ENCODE peak calls at places on chromosomes 4 and X, in five cellular contexts. K is HCT116, F is HAP-1, W is choroid plexus epithelial cell, J is tibial artery. T is an unnamed sample.

GRCh38 chrX:37423864-37424569 is 74.9 kb downstream of the PRRG1 start:
- DNase-seq in K (no peak), F (no peak), W (peak; percentile 50), J (no peak), T (no peak)

GRCh38 chrX:84907324-84907946 is 96.2 kb upstream of the APOOL start:
- DNase-seq in K (no peak), F (no peak), W (peak; percentile 34), J (no peak), T (no peak)

GRCh38 chr4:8820178-8821102 is 51.2 kb downstream of the HMX1 start:
- DNase-seq in K (no peak), F (no peak), W (no peak), J (no peak), T (no peak)

GRCh38 chr4:92091335-92091734 is 212.4 kb upstream of the GRID2 start:
- DNase-seq in K (no peak), F (peak; percentile 47), W (peak; percentile 1), J (no peak), T (peak; percentile 35)

GRCh38 chrX:109472939-109473713 is 8.8 kb downstream of the GUCY2F start:
- DNase-seq in K (peak; percentile 27), F (peak; percentile 82), W (peak; percentile 57), J (no peak), T (no peak)

GRCh38 chrX:2679534-2680485 is 11.3 kb upstream of the CD99 start:
- DNase-seq in K (no peak), F (no peak), W (peak; percentile 94), J (no peak), T (no peak)

GRCh38 chr4:7191546-7192251 is 639 bp upstream of the SORCS2 start:
- DNase-seq in K (no peak), F (no peak), W (no peak), J (peak; percentile 15), T (no peak)

GRCh38 chr4:152690706-152691651 is 11.2 kb upstream of the TMEM154 start:
- DNase-seq in K (no peak), F (no peak), W (peak; percentile 33), J (no peak), T (no peak)

GRCh38 chr4:140622333-140622958 is 53.7 kb upstream of the UCP1 start:
- DNase-seq in K (no peak), F (no peak), W (no peak), J (no peak), T (no peak)

GRCh38 chr4:155629831-155630425 is 36.7 kb upstream of the GUCY1A1 start:
- DNase-seq in K (no peak), F (no peak), W (peak; percentile 35), J (no peak), T (no peak)

GRCh38 chr4:29653221-29653620 is 1066.9 kb upstream of the PCDH7 start:
- DNase-seq in K (no peak), F (no peak), W (no peak), J (no peak), T (no peak)

GRCh38 chrX:57821703-57822375 is 88.4 kb downstream of the ZXDA start:
- DNase-seq in K (peak; percentile 48), F (peak; percentile 59), W (peak; percentile 71), J (no peak), T (peak; percentile 1)

GRCh38 chr4:174907508-174907907 is 10.7 kb upstream of the ADAM29 start:
- DNase-seq in K (no peak), F (no peak), W (no peak), J (no peak), T (no peak)

GRCh38 chr4:77493829-77494551 is 111.6 kb upstream of the CXCL13 start:
- DNase-seq in K (no peak), F (no peak), W (no peak), J (no peak), T (no peak)

GRCh38 chr4:70945046-70945445 is 42.9 kb downstream of the MOB1B start:
- DNase-seq in K (no peak), F (no peak), W (peak; percentile 29), J (no peak), T (no peak)

GRCh38 chr4:140935259-140935658 is 179.1 kb upstream of the TBC1D9 start:
- DNase-seq in K (no peak), F (no peak), W (no peak), J (peak; percentile 43), T (no peak)

GRCh38 chrX:154368630-154369452 is 5.6 kb downstream of the FLNA start:
- DNase-seq in K (peak; percentile 62), F (peak; percentile 78), W (peak; percentile 95), J (peak; percentile 81), T (no peak)

GRCh38 chr4:112889619-112890294 is 159.7 kb upstream of the ANK2 start:
- DNase-seq in K (no peak), F (peak; percentile 12), W (peak; percentile 61), J (no peak), T (no peak)

GRCh38 chr4:135240796-135241195 is 1039.2 kb upstream of the PABPC4L start:
- DNase-seq in K (no peak), F (no peak), W (peak; percentile 71), J (no peak), T (no peak)

GRCh38 chrX:72060196-72060974 is 71.3 kb downstream of the RTL5 start:
- DNase-seq in K (no peak), F (peak; percentile 61), W (peak; percentile 29), J (peak; percentile 42), T (no peak)

GRCh38 chr4:3062466-3062865 is 11.9 kb downstream of the HTT-AS start:
- DNase-seq in K (no peak), F (no peak), W (peak; percentile 90), J (no peak), T (no peak)

GRCh38 chr4:20251796-20252655 is at the start of gene SLIT2:
- DNase-seq in K (peak; percentile 24), F (peak; percentile 89), W (peak; percentile 84), J (peak; percentile 83), T (no peak)

GRCh38 chr4:119728692-119729593 is 100.3 kb upstream of the PDE5A start:
- DNase-seq in K (no peak), F (no peak), W (peak; percentile 59), J (no peak), T (no peak)

GRCh38 chrX:21412883-21413282 is 38.7 kb downstream of the CNKSR2 start:
- DNase-seq in K (no peak), F (no peak), W (peak; percentile 2), J (no peak), T (no peak)

GRCh38 chrX:111460612-111461011 is 48.6 kb upstream of the DCX start:
- DNase-seq in K (no peak), F (no peak), W (peak; percentile 3), J (no peak), T (no peak)

GRCh38 chrX:153600032-153600373 is 1.1 kb upstream of the CCNQ start:
- DNase-seq in K (no peak), F (peak; percentile 37), W (no peak), J (no peak), T (no peak)

GRCh38 chr4:6452897-6453687 is 19.3 kb downstream of the PPP2R2C start:
- DNase-seq in K (no peak), F (no peak), W (no peak), J (no peak), T (no peak)

GRCh38 chr4:22456291-22456690 is 59.6 kb downstream of the ADGRA3 start:
- DNase-seq in K (no peak), F (no peak), W (no peak), J (no peak), T (no peak)

GRCh38 chr4:7297374-7297773 is 105.0 kb downstream of the SORCS2 start:
- DNase-seq in K (no peak), F (no peak), W (no peak), J (no peak), T (no peak)

GRCh38 chr4:85127653-85128052 is 161.2 kb upstream of the WDFY3 start:
- DNase-seq in K (peak; percentile 47), F (peak; percentile 54), W (peak; percentile 65), J (no peak), T (peak; percentile 25)

GRCh38 chr4:177214935-177215334 is 94.7 kb upstream of the NEIL3 start:
- DNase-seq in K (no peak), F (no peak), W (no peak), J (no peak), T (no peak)

GRCh38 chr4:70183168-70183939 is 12.2 kb upstream of the ODAM start:
- DNase-seq in K (peak; percentile 65), F (peak; percentile 69), W (peak; percentile 89), J (no peak), T (peak; percentile 22)

GRCh38 chrX:24676403-24677024 is 17.2 kb upstream of the POLA1 start:
- DNase-seq in K (no peak), F (peak; percentile 39), W (peak; percentile 18), J (no peak), T (no peak)

GRCh38 chr4:40952672-40953071 is 202.9 kb downstream of the NSUN7 start:
- DNase-seq in K (no peak), F (no peak), W (no peak), J (no peak), T (no peak)

GRCh38 chr4:83219344-83219990 is 65.1 kb downstream of the COQ2 start:
- DNase-seq in K (no peak), F (no peak), W (no peak), J (peak; percentile 29), T (no peak)
- H3K4me3 ChIP-seq in K (no peak overlapping the region), F (no peak overlapping the region), W (no peak overlapping the region), J (no peak overlapping the region), T (no peak overlapping the region)

DNA sequence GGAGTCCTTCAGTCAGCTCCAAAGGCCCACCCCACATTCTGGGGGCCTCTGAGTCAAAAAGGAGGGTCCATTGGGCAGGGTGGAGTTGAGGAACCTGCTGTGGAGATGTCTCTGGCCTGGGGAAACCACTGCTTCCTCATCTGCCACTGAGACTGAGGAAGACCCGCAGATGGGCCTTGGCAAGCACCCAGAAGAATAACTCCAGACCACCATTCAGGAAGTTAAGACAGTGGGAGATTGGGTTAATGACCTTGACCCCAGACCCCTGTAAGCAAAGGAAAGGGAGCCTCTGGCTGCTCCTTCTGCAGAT is 8.1 kb upstream of the HSD17B10 start:
- DNase-seq in K (no peak), F (no peak), W (no peak), J (no peak), T (no peak)
- H3K4me3 ChIP-seq in K (peak overlapping the region; percentile 51), F (peak overlapping the region; percentile 46), W (no peak overlapping the region), J (no peak overlapping the region), T (no peak overlapping the region)

DNA sequence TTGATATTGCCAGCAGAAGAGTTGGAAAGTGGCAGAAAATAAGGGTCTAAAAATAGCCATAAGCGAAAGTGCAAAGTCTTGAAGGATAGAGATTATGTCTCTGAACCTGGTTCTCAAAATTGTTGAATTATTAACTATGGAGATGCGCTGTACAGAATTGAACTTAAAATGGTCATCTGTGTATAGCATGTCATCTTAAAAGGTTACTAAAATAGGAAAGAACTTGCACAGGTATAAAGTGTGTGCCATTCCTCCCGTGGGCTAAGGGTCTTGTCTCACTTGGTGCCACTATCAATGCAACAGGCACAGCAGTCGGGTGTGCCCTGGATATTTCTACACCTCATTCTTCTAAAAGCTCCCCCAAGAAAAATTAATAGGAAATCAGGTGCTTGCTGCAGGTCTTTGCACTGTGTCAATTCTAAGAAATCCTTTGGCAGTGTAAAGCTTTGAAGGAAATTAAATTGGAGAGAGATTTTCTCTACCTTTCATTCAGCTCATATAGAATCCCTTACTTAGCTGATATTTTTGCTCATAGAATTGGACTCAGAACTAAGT is 2.4 kb downstream of the SORBS2 start:
- DNase-seq in K (no peak), F (no peak), W (no peak), J (no peak), T (no peak)
- H3K4me3 ChIP-seq in K (no peak overlapping the region), F (no peak overlapping the region), W (no peak overlapping the region), J (peak overlapping the region; percentile 57), T (no peak overlapping the region)

DNA sequence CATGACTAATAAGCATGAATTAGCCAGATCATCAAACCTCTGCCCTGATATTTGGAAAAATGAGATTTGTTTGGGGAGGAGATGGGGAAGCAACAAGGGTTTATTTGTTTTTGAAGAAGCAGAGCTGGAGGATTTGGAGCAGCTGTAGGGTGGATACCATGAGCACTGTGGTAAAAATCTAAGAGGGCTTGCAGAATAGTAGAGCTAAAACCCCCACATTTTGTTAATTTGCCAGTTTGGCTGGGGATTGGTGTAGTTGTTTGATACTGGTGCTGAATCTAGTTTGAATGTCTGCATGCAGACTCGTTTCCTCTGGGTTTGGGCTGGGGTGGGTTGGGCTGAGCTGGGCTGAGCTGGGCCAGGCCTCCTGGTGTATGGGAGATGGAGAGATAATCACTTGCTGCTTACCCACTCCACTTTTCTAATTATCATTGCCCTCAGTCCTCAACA is 43.7 kb downstream of the SMAD1 start:
- DNase-seq in K (no peak), F (no peak), W (no peak), J (no peak), T (no peak)
- H3K4me3 ChIP-seq in K (no peak overlapping the region), F (no peak overlapping the region), W (no peak overlapping the region), J (no peak overlapping the region), T (no peak overlapping the region)

T was measured in iPS DF 6.9.